ENCODE peak calls at places on chromosomes 5 and 9, in nine cellular contexts. K is GM23248; M is activated CD4-positive, alpha-beta T cell treated with anti-CD3 and anti-CD28 coated beads for 36 hours; Q is memory B cell; J is AG08396; O is NCI-H1105; X is stimulated activated CD4-positive, alpha-beta T cell treated with anti-CD3 and anti-CD28 coated beads, Interleukin-12 subunit alpha, Interleukin-12 subunit beta, amount 100 ng/mL, for 4 hours; L is CD8-positive, alpha-beta memory T cell; H is NAMALWA. Z is an unnamed sample.

GRCh38 chr9:120474579-120475243 is 105.3 kb downstream of the CDK5RAP2 start:
- DNase-seq in X (no peak), J (no peak), L (no peak), M (no peak), Q (no peak), K (peak; percentile 74), O (no peak), H (no peak), Z (no peak)

GRCh38 chr5:71938886-71939285 is 168.4 kb upstream of the MAP1B start:
- DNase-seq in K (no peak), X (no peak), Q (no peak), L (no peak), M (no peak), J (no peak), O (no peak), H (no peak), Z (no peak)

GRCh38 chr5:126961702-126962101 is 68.7 kb downstream of the MARCHF3 start:
- DNase-seq in Q (no peak), H (peak; percentile 74), L (no peak), X (no peak), K (peak; percentile 56), O (peak; percentile 55), J (no peak), M (no peak), Z (peak; percentile 60)

GRCh38 chr9:33818832-33819500 is 2.0 kb downstream of the UBE2R2 start:
- DNase-seq in K (peak; percentile 84), J (peak; percentile 47), O (no peak), M (no peak), L (no peak), H (no peak), X (no peak), Q (no peak), Z (peak; percentile 50)

GRCh38 chr5:132225165-132226032 is 2.3 kb downstream of the P4HA2 start:
- DNase-seq in K (peak; percentile 95), M (peak; percentile 72), L (no peak), O (peak; percentile 22), Q (no peak), J (peak; percentile 65), H (peak; percentile 62), X (peak; percentile 36), Z (peak; percentile 63)

GRCh38 chr9:136793063-136793946 is 2.2 kb downstream of the TMEM141 start:
- DNase-seq in O (no peak), X (no peak), Q (no peak), L (no peak), K (no peak), J (no peak), H (peak; percentile 42), M (no peak), Z (no peak)

GRCh38 chr5:8813180-8813579 is 732.7 kb downstream of the SEMA5A start:
- DNase-seq in M (no peak), X (no peak), L (no peak), O (no peak), J (no peak), K (no peak), H (no peak), Q (no peak), Z (no peak)

GRCh38 chr5:146378981-146379380 is 40.3 kb downstream of the POU4F3 start:
- DNase-seq in K (no peak), Q (no peak), L (no peak), M (no peak), O (no peak), H (no peak), X (no peak), J (no peak), Z (no peak)